ENCODE peak calls at places on chromosomes 4 and X, in six cellular contexts. One of them, this sample, is unnamed.

GRCh38 chrX:101417190-101417589 is 9.2 kb downstream of the HNRNPH2 start:
- DNase-seq in left ventricle myocardium inferior: no peak
- DNase-seq in AG04449: no peak
- DNase-seq in Peyer's patch: no peak
- DNase-seq in neural progenitor cell: no peak
- DNase-seq in lower lobe of right lung: no peak
- DNase-seq in this sample: no peak

GRCh38 chr4:76203541-76203940 is 10.1 kb downstream of the SCARB2 start:
- DNase-seq in Peyer's patch: no peak
- DNase-seq in AG04449: no peak
- DNase-seq in left ventricle myocardium inferior: no peak
- DNase-seq in lower lobe of right lung: no peak
- DNase-seq in neural progenitor cell: no peak
- DNase-seq in this sample: no peak

GRCh38 chr4:78481180-78481579 is 70.4 kb upstream of the ANXA3 start:
- DNase-seq in neural progenitor cell: no peak
- DNase-seq in left ventricle myocardium inferior: no peak
- DNase-seq in Peyer's patch: no peak
- DNase-seq in lower lobe of right lung: no peak
- DNase-seq in AG04449: peak; percentile 69
- DNase-seq in this sample: no peak

GRCh38 chrX:78514852-78515251 is 144.3 kb downstream of the RTL3 start:
- DNase-seq in lower lobe of right lung: no peak
- DNase-seq in left ventricle myocardium inferior: no peak
- DNase-seq in AG04449: no peak
- DNase-seq in Peyer's patch: no peak
- DNase-seq in neural progenitor cell: peak; percentile 76
- DNase-seq in this sample: no peak

GRCh38 chr4:141464366-141464765 is 172.0 kb upstream of the IL15 start:
- DNase-seq in left ventricle myocardium inferior: no peak
- DNase-seq in lower lobe of right lung: no peak
- DNase-seq in Peyer's patch: no peak
- DNase-seq in neural progenitor cell: no peak
- DNase-seq in AG04449: no peak
- DNase-seq in this sample: no peak

GRCh38 chr4:67723949-67724348 is 23.0 kb upstream of the UBA6 start:
- DNase-seq in neural progenitor cell: peak; percentile 25
- DNase-seq in Peyer's patch: no peak
- DNase-seq in lower lobe of right lung: no peak
- DNase-seq in AG04449: no peak
- DNase-seq in left ventricle myocardium inferior: no peak
- DNase-seq in this sample: no peak

GRCh38 chr4:147118523-147118922 is 172.9 kb upstream of the TTC29 start:
- DNase-seq in AG04449: no peak
- DNase-seq in Peyer's patch: no peak
- DNase-seq in lower lobe of right lung: no peak
- DNase-seq in neural progenitor cell: no peak
- DNase-seq in left ventricle myocardium inferior: no peak
- DNase-seq in this sample: no peak

GRCh38 chrX:63934791-63935190 is 149.8 kb upstream of the ARHGEF9 start:
- DNase-seq in left ventricle myocardium inferior: no peak
- DNase-seq in AG04449: no peak
- DNase-seq in lower lobe of right lung: no peak
- DNase-seq in neural progenitor cell: peak; percentile 2
- DNase-seq in Peyer's patch: no peak
- DNase-seq in this sample: no peak

GRCh38 chr4:90215286-90215685 is 88.1 kb downstream of the CCSER1 start:
- DNase-seq in AG04449: no peak
- DNase-seq in left ventricle myocardium inferior: no peak
- DNase-seq in Peyer's patch: no peak
- DNase-seq in lower lobe of right lung: no peak
- DNase-seq in neural progenitor cell: no peak
- DNase-seq in this sample: no peak

GRCh38 chr4:5051692-5052423 is 578 bp downstream of the STK32B start:
- DNase-seq in Peyer's patch: no peak
- DNase-seq in lower lobe of right lung: peak; percentile 47
- DNase-seq in left ventricle myocardium inferior: no peak
- DNase-seq in AG04449: no peak
- DNase-seq in neural progenitor cell: peak; percentile 56
- DNase-seq in this sample: peak; percentile 3

GRCh38 chr4:7282094-7282370 is 89.7 kb downstream of the SORCS2 start:
- DNase-seq in lower lobe of right lung: no peak
- DNase-seq in left ventricle myocardium inferior: no peak
- DNase-seq in Peyer's patch: no peak
- DNase-seq in AG04449: no peak
- DNase-seq in neural progenitor cell: no peak
- DNase-seq in this sample: no peak

GRCh38 chr4:114549638-114550037 is 49.0 kb upstream of the UGT8 start:
- DNase-seq in left ventricle myocardium inferior: no peak
- DNase-seq in AG04449: no peak
- DNase-seq in lower lobe of right lung: no peak
- DNase-seq in neural progenitor cell: no peak
- DNase-seq in Peyer's patch: no peak
- DNase-seq in this sample: no peak

GRCh38 chr4:76214269-76214628 is 625 bp upstream of the SCARB2 start:
- DNase-seq in Peyer's patch: no peak
- DNase-seq in left ventricle myocardium inferior: no peak
- DNase-seq in lower lobe of right lung: no peak
- DNase-seq in neural progenitor cell: no peak
- DNase-seq in AG04449: no peak
- DNase-seq in this sample: no peak

GRCh38 chrX:155888139-155888538 is 7.0 kb downstream of the VAMP7 start:
- DNase-seq in Peyer's patch: no peak
- DNase-seq in AG04449: peak; percentile 46
- DNase-seq in lower lobe of right lung: no peak
- DNase-seq in left ventricle myocardium inferior: no peak
- DNase-seq in neural progenitor cell: no peak
- DNase-seq in this sample: no peak

GRCh38 chrX:2693526-2694002 is 2.5 kb downstream of the CD99 start:
- DNase-seq in lower lobe of right lung: no peak
- DNase-seq in AG04449: no peak
- DNase-seq in left ventricle myocardium inferior: no peak
- DNase-seq in neural progenitor cell: no peak
- DNase-seq in Peyer's patch: no peak
- DNase-seq in this sample: no peak
- H3K4me3 ChIP-seq in lower lobe of right lung: peak overlapping the region; percentile 96
- H3K4me3 ChIP-seq in AG04449: peak overlapping the region; percentile 82
- H3K4me3 ChIP-seq in left ventricle myocardium inferior: peak overlapping the region; percentile 99
- H3K4me3 ChIP-seq in neural progenitor cell: no peak overlapping the region
- H3K4me3 ChIP-seq in Peyer's patch: no peak overlapping the region
- H3K4me3 ChIP-seq in this sample: peak overlapping the region; percentile 73

GRCh38 chr4:16818005-16818404 is 80.4 kb downstream of the LDB2 start:
- DNase-seq in left ventricle myocardium inferior: no peak
- DNase-seq in AG04449: no peak
- DNase-seq in neural progenitor cell: no peak
- DNase-seq in lower lobe of right lung: no peak
- DNase-seq in Peyer's patch: no peak
- DNase-seq in this sample: no peak
- TF ChIP-seq CTCF in left ventricle myocardium inferior: no peak
- TF ChIP-seq CTCF in AG04449: no peak
- TF ChIP-seq CTCF in neural progenitor cell: peak; percentile 4
- TF ChIP-seq CTCF in lower lobe of right lung: no peak
- TF ChIP-seq CTCF in Peyer's patch: no peak
- TF ChIP-seq CTCF in this sample: no peak

GRCh38 chrX:17375361-17375630 is 296 bp downstream of the NHS start:
- DNase-seq in lower lobe of right lung: no peak
- DNase-seq in AG04449: no peak
- DNase-seq in Peyer's patch: no peak
- DNase-seq in neural progenitor cell: no peak
- DNase-seq in left ventricle myocardium inferior: no peak
- DNase-seq in this sample: no peak
- H3K4me3 ChIP-seq in lower lobe of right lung: peak overlapping the region; percentile 58
- H3K4me3 ChIP-seq in AG04449: peak overlapping the region; percentile 70
- H3K4me3 ChIP-seq in Peyer's patch: peak overlapping the region; percentile 55
- H3K4me3 ChIP-seq in neural progenitor cell: peak overlapping the region; percentile 64
- H3K4me3 ChIP-seq in left ventricle myocardium inferior: peak overlapping the region; percentile 69
- H3K4me3 ChIP-seq in this sample: no peak overlapping the region

GRCh38 chr4:128758314-128758922 is 51.1 kb upstream of the JADE1 start:
- DNase-seq in lower lobe of right lung: no peak
- DNase-seq in AG04449: no peak
- DNase-seq in left ventricle myocardium inferior: no peak
- DNase-seq in Peyer's patch: no peak
- DNase-seq in neural progenitor cell: no peak
- DNase-seq in this sample: no peak
- TF ChIP-seq CTCF in lower lobe of right lung: no peak
- TF ChIP-seq CTCF in AG04449: no peak
- TF ChIP-seq CTCF in left ventricle myocardium inferior: no peak
- TF ChIP-seq CTCF in Peyer's patch: no peak
- TF ChIP-seq CTCF in neural progenitor cell: no peak
- TF ChIP-seq CTCF in this sample: no peak

GRCh38 chr4:187770345-187770744 is 225.2 kb upstream of the ZFP42 start:
- DNase-seq in AG04449: no peak
- DNase-seq in left ventricle myocardium inferior: no peak
- DNase-seq in lower lobe of right lung: no peak
- DNase-seq in Peyer's patch: no peak
- DNase-seq in neural progenitor cell: no peak
- DNase-seq in this sample: no peak
- H3K4me3 ChIP-seq in AG04449: no peak overlapping the region
- H3K4me3 ChIP-seq in left ventricle myocardium inferior: no peak overlapping the region
- H3K4me3 ChIP-seq in lower lobe of right lung: no peak overlapping the region
- H3K4me3 ChIP-seq in Peyer's patch: no peak overlapping the region
- H3K4me3 ChIP-seq in neural progenitor cell: no peak overlapping the region
- H3K4me3 ChIP-seq in this sample: no peak overlapping the region

GRCh38 chr4:133741766-133742165 is 459.8 kb downstream of the PABPC4L start:
- DNase-seq in neural progenitor cell: no peak
- DNase-seq in AG04449: no peak
- DNase-seq in left ventricle myocardium inferior: no peak
- DNase-seq in Peyer's patch: no peak
- DNase-seq in lower lobe of right lung: no peak
- DNase-seq in this sample: no peak
- TF ChIP-seq CTCF in neural progenitor cell: no peak
- TF ChIP-seq CTCF in AG04449: no peak
- TF ChIP-seq CTCF in left ventricle myocardium inferior: no peak
- TF ChIP-seq CTCF in Peyer's patch: no peak
- TF ChIP-seq CTCF in lower lobe of right lung: no peak
- TF ChIP-seq CTCF in this sample: no peak

GRCh38 chr4:150581206-150581605 is 745 bp upstream of the MAB21L2 start:
- DNase-seq in lower lobe of right lung: no peak
- DNase-seq in neural progenitor cell: no peak
- DNase-seq in AG04449: no peak
- DNase-seq in left ventricle myocardium inferior: no peak
- DNase-seq in Peyer's patch: no peak
- DNase-seq in this sample: no peak

GRCh38 chr4:150582881-150583286 is 933 bp downstream of the MAB21L2 start:
- DNase-seq in lower lobe of right lung: no peak
- DNase-seq in neural progenitor cell: peak; percentile 72
- DNase-seq in Peyer's patch: peak; percentile 47
- DNase-seq in AG04449: no peak
- DNase-seq in left ventricle myocardium inferior: no peak
- DNase-seq in this sample: no peak

GRCh38 chr4:150581611-150582010 is 340 bp upstream of the MAB21L2 start:
- DNase-seq in left ventricle myocardium inferior: no peak
- DNase-seq in neural progenitor cell: peak; percentile 88
- DNase-seq in lower lobe of right lung: no peak
- DNase-seq in AG04449: peak; percentile 69
- DNase-seq in Peyer's patch: peak; percentile 46
- DNase-seq in this sample: no peak

GRCh38 chr4:150583287-150584197 is 1.6 kb downstream of the MAB21L2 start:
- DNase-seq in neural progenitor cell: peak; percentile 70
- DNase-seq in lower lobe of right lung: peak; percentile 46
- DNase-seq in AG04449: no peak
- DNase-seq in left ventricle myocardium inferior: peak; percentile 41
- DNase-seq in Peyer's patch: peak; percentile 43
- DNase-seq in this sample: peak; percentile 8

GRCh38 chr4:150582101-150582565 is at the start of gene MAB21L2:
- DNase-seq in neural progenitor cell: peak; percentile 50
- DNase-seq in lower lobe of right lung: no peak
- DNase-seq in AG04449: no peak
- DNase-seq in Peyer's patch: no peak
- DNase-seq in left ventricle myocardium inferior: no peak
- DNase-seq in this sample: no peak
- H3K4me3 ChIP-seq in neural progenitor cell: peak within 1 kb of the TSS; percentile 75
- H3K4me3 ChIP-seq in lower lobe of right lung: peak within 1 kb of the TSS; percentile 45
- H3K4me3 ChIP-seq in AG04449: peak within 1 kb of the TSS; percentile 77
- H3K4me3 ChIP-seq in Peyer's patch: peak within 1 kb of the TSS; percentile 47
- H3K4me3 ChIP-seq in left ventricle myocardium inferior: peak within 1 kb of the TSS; percentile 67
- H3K4me3 ChIP-seq in this sample: no peak within 1 kb of the TSS

DNA sequence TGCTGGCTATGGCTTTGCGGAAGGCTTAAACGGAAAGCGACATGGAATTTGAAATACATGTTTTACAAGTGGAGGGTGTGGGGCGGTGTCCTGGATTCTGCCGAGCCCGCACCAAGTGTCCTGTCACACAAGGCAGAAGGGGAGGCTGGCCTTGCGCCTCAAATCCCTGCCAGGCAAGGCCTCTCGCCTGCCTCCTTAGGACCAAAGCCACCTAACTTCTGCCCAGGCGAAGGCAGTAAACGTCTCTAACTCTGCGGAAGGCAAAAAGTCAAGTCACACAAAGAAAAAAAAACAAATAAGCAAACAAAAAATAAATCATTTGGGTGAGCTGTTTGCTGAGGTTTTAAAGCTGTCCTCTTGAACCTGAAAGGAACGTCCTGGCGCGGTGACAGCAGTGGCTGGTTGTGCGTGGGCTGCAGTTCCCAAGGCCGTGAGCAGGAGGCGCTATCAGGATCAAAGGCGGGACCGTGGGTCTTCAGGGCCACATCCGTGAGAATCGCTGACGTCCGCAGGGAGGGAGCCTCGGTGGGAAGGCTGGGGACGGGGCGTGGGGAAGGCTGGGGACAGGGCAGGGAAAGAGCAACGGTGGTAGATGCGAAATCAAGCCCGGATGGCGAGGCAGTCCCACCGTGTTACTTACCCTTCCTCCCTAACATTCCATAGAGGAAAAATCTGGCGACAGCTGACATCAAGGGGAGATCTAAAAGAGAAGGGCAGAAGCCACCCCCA is 99.1 kb downstream of the TRAPPC11 start:
- DNase-seq in neural progenitor cell: peak; percentile 37
- DNase-seq in left ventricle myocardium inferior: peak; percentile 66
- DNase-seq in Peyer's patch: no peak
- DNase-seq in AG04449: no peak
- DNase-seq in lower lobe of right lung: no peak
- DNase-seq in this sample: no peak
- TF ChIP-seq CTCF in neural progenitor cell: peak; percentile 55
- TF ChIP-seq CTCF in left ventricle myocardium inferior: peak; percentile 64
- TF ChIP-seq CTCF in Peyer's patch: no peak
- TF ChIP-seq CTCF in AG04449: peak; percentile 23
- TF ChIP-seq CTCF in lower lobe of right lung: no peak
- TF ChIP-seq CTCF in this sample: peak; percentile 1